ENCODE peak calls at places on chromosomes 7 and 10, in seven cellular contexts. G, K, M, D, R, O and W are unnamed samples.

GRCh38 chr10:6269953-6270867 is 67.5 kb downstream of the PFKFB3 start:
- DNase-seq in G (no peak), K (no peak), M (peak), D (no peak), R (no peak), O (no peak), W (no peak)

GRCh38 chr7:64045301-64046040 is at the start of gene ZNF727:
- DNase-seq in G (no peak), K (no peak), M (no peak), D (no peak), R (no peak), O (peak), W (no peak)

GRCh38 chr7:28112883-28113540 is 67.6 kb downstream of the JAZF1 start:
- DNase-seq in G (no peak), K (peak), M (no peak), D (peak), R (peak), O (peak), W (no peak)

GRCh38 chr7:65371468-65371867 is 2.2 kb upstream of the ZNF92 start:
- DNase-seq in G (no peak), K (no peak), M (no peak), D (peak), R (no peak), O (no peak), W (no peak)

GRCh38 chr10:55098452-55098851 is 297.4 kb upstream of the PCDH15 start:
- DNase-seq in G (no peak), K (no peak), M (no peak), D (no peak), R (no peak), O (no peak), W (no peak)

GRCh38 chr7:29496355-29497020 is 67.1 kb upstream of the PRR15 start:
- DNase-seq in G (no peak), K (no peak), M (no peak), D (no peak), R (no peak), O (no peak), W (no peak)

GRCh38 chr10:43949351-43949750 is 300.7 kb upstream of the ZNF32 start:
- DNase-seq in G (no peak), K (no peak), M (no peak), D (no peak), R (no peak), O (no peak), W (no peak)

GRCh38 chr10:109386101-109386500 is 537.2 kb downstream of the XPNPEP1 start:
- DNase-seq in G (no peak), K (no peak), M (no peak), D (no peak), R (no peak), O (no peak), W (no peak)

GRCh38 chr7:155787171-155787851 is 25.0 kb downstream of the SHH start:
- DNase-seq in G (no peak), K (peak), M (peak), D (no peak), R (no peak), O (no peak), W (no peak)

GRCh38 chr10:73650537-73651331 is 5.1 kb downstream of the SYNPO2L start:
- DNase-seq in G (peak), K (peak), M (peak), D (no peak), R (no peak), O (no peak), W (no peak)

GRCh38 chr7:18345641-18346234 is 149.8 kb upstream of the HDAC9 start:
- DNase-seq in G (peak), K (peak), M (peak), D (peak), R (peak), O (no peak), W (no peak)

GRCh38 chr7:73707045-73707631 is 12.3 kb downstream of the STX1A start:
- DNase-seq in G (peak), K (no peak), M (peak), D (no peak), R (no peak), O (no peak), W (no peak)

GRCh38 chr10:78960316-78960800 is 108.4 kb upstream of the ZMIZ1 start:
- DNase-seq in G (peak), K (peak), M (peak), D (peak), R (peak), O (peak), W (no peak)

GRCh38 chr10:13115832-13116793 is 16.1 kb downstream of the OPTN start:
- DNase-seq in G (no peak), K (no peak), M (peak), D (no peak), R (no peak), O (no peak), W (no peak)

GRCh38 chr10:101923212-101923611 is 79.6 kb upstream of the KCNIP2 start:
- DNase-seq in G (no peak), K (no peak), M (no peak), D (no peak), R (no peak), O (no peak), W (no peak)

GRCh38 chr10:45091968-45092367 is 91.2 kb downstream of the ZNF22 start:
- DNase-seq in G (no peak), K (no peak), M (no peak), D (no peak), R (no peak), O (no peak), W (no peak)

GRCh38 chr7:44072364-44073231 is 7.2 kb upstream of the PGAM2 start:
- DNase-seq in G (peak), K (peak), M (peak), D (peak), R (peak), O (peak), W (peak)

GRCh38 chr10:27143686-27144085 is 10.5 kb downstream of the YME1L1 start:
- DNase-seq in G (no peak), K (no peak), M (no peak), D (no peak), R (no peak), O (no peak), W (no peak)

GRCh38 chr7:114084381-114085312 is 165.8 kb upstream of the PPP1R3A start:
- DNase-seq in G (peak), K (no peak), M (peak), D (peak), R (peak), O (peak), W (no peak)

GRCh38 chr10:43195557-43195956 is 57.3 kb downstream of the CSGALNACT2 start:
- DNase-seq in G (no peak), K (no peak), M (peak), D (no peak), R (no peak), O (no peak), W (peak)

GRCh38 chr7:152522551-152522950 is 86.7 kb upstream of the KMT2C start:
- DNase-seq in G (no peak), K (peak), M (no peak), D (no peak), R (no peak), O (no peak), W (no peak)

GRCh38 chr10:48291190-48291589 is 15.3 kb upstream of the MAPK8 start:
- DNase-seq in G (no peak), K (no peak), M (peak), D (peak), R (no peak), O (no peak), W (no peak)

GRCh38 chr7:105648561-105649401 is 67.5 kb upstream of the EFCAB10 start:
- DNase-seq in G (no peak), K (no peak), M (no peak), D (peak), R (peak), O (no peak), W (no peak)

GRCh38 chr10:90849956-90850749 is 7.7 kb downstream of the HTR7 start:
- DNase-seq in G (peak), K (peak), M (no peak), D (no peak), R (peak), O (no peak), W (no peak)

GRCh38 chr10:49382826-49383225 is 13.1 kb downstream of the DRGX start:
- DNase-seq in G (no peak), K (no peak), M (no peak), D (no peak), R (no peak), O (no peak), W (peak)

GRCh38 chr10:49381111-49381900 is 14.6 kb downstream of the DRGX start:
- DNase-seq in G (no peak), K (no peak), M (no peak), D (no peak), R (no peak), O (no peak), W (peak)

GRCh38 chr10:49377256-49377655 is 18.6 kb downstream of the DRGX start:
- DNase-seq in G (no peak), K (no peak), M (no peak), D (no peak), R (no peak), O (no peak), W (peak)

GRCh38 chr10:49382226-49382625 is 13.7 kb downstream of the DRGX start:
- DNase-seq in G (no peak), K (no peak), M (no peak), D (no peak), R (no peak), O (no peak), W (peak)

GRCh38 chr10:49379596-49380410 is 16.1 kb downstream of the DRGX start:
- DNase-seq in G (no peak), K (peak), M (no peak), D (no peak), R (peak), O (no peak), W (peak)
- TF ChIP-seq CTCF in G (peak), K (peak), M (no peak), D (no peak), R (no peak), O (no peak), W (no peak)

GRCh38 chr7:41694490-41694889 is 8.4 kb downstream of the INHBA start:
- DNase-seq in G (no peak), K (no peak), M (no peak), D (no peak), R (no peak), O (no peak), W (no peak)

GRCh38 chr7:41695661-41696322 is 7.1 kb downstream of the INHBA start:
- DNase-seq in G (no peak), K (peak), M (no peak), D (peak), R (no peak), O (no peak), W (no peak)

GRCh38 chr7:41696323-41696916 is 6.5 kb downstream of the INHBA start:
- DNase-seq in G (peak), K (peak), M (peak), D (peak), R (peak), O (peak), W (no peak)

GRCh38 chr7:41691286-41691966 is 11.5 kb downstream of the INHBA start:
- DNase-seq in G (no peak), K (no peak), M (no peak), D (no peak), R (no peak), O (no peak), W (no peak)

GRCh38 chr7:41693150-41693997 is 9.5 kb downstream of the INHBA start:
- DNase-seq in G (no peak), K (peak), M (no peak), D (peak), R (no peak), O (no peak), W (no peak)
- TF ChIP-seq CTCF in G (peak), K (peak), M (no peak), D (peak), R (no peak), O (no peak), W (peak)

GRCh38 chr10:790821-791551 is 101.5 kb upstream of the DIP2C start:
- DNase-seq in G (no peak), K (no peak), M (peak), D (no peak), R (no peak), O (no peak), W (peak)

GRCh38 chr10:789831-790701 is 100.6 kb upstream of the DIP2C start:
- DNase-seq in G (no peak), K (no peak), M (peak), D (no peak), R (no peak), O (no peak), W (peak)

GRCh38 chr10:786666-787512 is 97.4 kb upstream of the DIP2C start:
- DNase-seq in G (no peak), K (no peak), M (peak), D (no peak), R (no peak), O (no peak), W (peak)

GRCh38 chr10:787933-788651 is 98.6 kb upstream of the DIP2C start:
- DNase-seq in G (peak), K (peak), M (peak), D (no peak), R (no peak), O (no peak), W (no peak)

DNA sequence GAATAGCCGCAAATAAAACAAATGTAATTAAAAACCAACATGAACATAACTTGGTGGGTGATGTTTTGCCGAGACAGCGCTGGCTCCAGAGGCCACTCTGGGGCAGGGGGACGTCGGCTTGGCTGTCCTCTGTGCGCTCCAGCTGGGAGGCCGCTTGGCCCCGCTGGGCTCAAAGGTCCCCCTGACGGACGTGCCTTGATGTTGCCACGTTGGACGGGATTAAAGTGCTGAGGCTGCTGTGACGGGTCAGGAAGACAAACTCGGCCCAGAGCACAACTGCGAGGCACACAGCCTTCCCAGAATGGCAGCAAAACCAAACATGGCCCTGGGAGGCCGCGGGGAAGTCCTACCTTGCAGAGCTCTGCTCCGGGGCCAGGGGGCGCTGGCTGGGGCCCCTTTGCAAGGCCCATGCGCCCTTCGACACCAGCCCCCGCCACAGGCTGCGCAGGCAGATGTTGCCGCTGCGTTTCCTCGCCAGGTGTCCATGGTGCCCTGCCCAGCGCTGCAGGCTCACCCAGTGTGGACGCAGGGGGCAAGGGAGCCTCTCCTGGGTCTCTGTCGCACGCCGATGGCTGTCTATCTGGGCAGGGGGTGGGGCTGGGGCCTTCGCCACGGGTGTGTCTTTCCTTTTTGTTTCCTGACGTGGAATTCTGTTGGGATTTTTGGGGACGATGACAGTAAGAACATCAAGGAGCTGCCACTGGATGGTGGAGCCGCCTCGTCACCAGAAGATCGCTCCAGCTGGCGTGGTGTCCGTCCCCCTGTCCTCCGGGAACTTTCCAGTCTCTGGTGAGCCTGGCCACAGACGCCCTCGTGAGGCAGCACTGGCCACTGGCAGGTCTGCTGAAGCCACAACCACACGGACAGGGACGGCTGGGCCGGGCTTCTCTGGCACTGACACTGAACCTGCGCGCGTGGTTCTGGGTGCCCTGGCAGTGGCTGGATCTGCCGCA is 99.6 kb upstream of the DIP2C start:
- DNase-seq in G (peak), K (peak), M (peak), D (peak), R (peak), O (no peak), W (peak)
- TF ChIP-seq CTCF in G (peak), K (peak), M (no peak), D (peak), R (peak), O (peak), W (peak)

GRCh38 chr7:142188846-142189245 is 69.0 kb downstream of the PRSS58 start:
- DNase-seq in G (peak), K (peak), M (no peak), D (no peak), R (no peak), O (no peak), W (no peak)
- TF ChIP-seq CTCF in G (peak), K (peak), M (no peak), D (peak), R (no peak), O (no peak), W (peak)

GRCh38 chr7:106737202-106737562 is 76.2 kb upstream of the CCDC71L start:
- DNase-seq in G (peak), K (peak), M (no peak), D (no peak), R (peak), O (no peak), W (no peak)
- TF ChIP-seq CTCF in G (peak), K (peak), M (no peak), D (peak), R (peak), O (no peak), W (no peak)

DNA sequence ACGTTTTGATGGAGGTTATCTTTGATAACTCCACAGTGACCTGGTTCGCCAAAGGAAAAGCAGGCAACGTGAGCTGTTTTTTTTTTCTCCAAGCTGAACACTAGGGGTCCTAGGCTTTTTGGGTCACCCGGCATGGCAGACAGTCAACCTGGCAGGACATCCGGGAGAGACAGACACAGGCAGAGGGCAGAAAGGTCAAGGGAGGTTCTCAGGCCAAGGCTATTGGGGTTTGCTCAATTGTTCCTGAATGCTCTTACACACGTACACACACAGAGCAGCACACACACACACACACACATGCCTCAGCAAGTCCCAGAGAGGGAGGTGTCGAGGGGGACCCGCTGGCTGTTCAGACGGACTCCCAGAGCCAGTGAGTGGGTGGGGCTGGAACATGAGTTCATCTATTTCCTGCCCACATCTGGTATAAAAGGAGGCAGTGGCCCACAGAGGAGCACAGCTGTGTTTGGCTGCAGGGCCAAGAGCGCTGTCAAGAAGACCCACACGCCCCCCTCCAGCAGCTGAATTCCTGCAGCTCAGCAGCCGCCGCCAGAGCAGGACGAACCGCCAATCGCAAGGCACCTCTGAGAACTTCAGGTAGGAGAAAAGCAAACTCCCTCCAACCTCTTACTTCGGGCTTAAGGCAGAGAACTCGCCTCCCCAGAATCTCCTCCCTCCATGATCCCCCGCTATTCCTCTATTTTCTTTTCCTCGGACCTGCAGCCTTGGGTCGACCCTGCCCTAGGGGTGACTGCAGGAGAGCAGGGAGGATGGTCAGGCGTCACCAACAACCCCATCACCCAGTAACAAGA is at the start of gene SERPINE1:
- DNase-seq in G (peak), K (peak), M (peak), D (peak), R (peak), O (peak), W (peak)
- TF ChIP-seq CTCF in G (peak), K (peak), M (no peak), D (peak), R (no peak), O (peak), W (no peak)

DNA sequence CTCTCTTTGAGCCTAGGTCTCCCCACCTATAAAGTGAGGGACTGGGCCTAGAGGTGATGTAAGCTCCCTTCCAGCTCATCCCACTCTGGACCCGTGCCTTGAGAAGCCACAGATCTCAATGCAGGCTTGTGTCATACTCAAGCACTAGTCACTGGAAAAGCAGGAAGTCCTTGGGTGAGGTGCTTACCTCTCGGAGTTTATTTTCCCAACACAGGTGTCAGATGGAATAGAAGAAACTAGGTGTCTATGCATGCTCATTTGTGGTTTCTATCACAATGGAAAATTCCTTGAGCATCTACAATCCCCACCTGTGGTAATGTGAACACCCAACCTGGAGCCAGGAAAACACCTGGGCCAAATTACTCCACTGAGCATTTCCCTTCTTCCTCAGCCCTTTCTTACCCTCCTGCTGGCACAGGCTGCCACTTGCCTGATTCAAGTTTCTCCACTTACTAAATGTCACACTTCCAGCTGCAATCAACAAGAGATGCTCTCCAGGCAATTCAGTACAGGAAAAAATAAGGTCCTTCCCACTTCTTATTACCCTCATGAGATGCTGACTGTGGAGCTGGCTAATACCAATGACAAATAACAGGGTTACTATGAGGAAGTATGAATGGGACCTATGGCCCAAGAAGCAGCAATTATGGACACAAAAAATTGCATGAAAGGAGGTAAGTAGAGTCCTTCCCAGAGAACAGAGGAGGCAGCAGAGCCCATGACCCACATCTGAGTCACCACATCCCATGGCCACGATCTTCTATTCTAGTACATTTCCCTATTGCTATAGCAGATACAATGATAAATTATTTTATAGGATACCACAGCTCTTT is 13.1 kb downstream of the LSM5 start:
- DNase-seq in G (no peak), K (no peak), M (no peak), D (no peak), R (peak), O (no peak), W (no peak)
- TF ChIP-seq CTCF in G (no peak), K (no peak), M (no peak), D (no peak), R (no peak), O (no peak), W (no peak)